ENCODE peak calls at places on chromosomes 12 and 14, in seven cellular contexts. One of them, this sample, is unnamed. For H3K4me1, the result is how much of the 10 kb centered on the place peaks cover.

GRCh38 chr14:90276627-90277367 is 20.4 kb downstream of the PSMC1 start:
- DNase-seq in testis: peak
- DNase-seq in H1: no peak
- DNase-seq in SJSA1: peak
- DNase-seq in cardiac muscle cell: peak
- DNase-seq in A549: no peak
- DNase-seq in ovary: no peak
- DNase-seq in this sample: no peak

GRCh38 chr12:105288311-105288996 is 42.0 kb upstream of the C12orf75 start:
- DNase-seq in ovary: no peak
- DNase-seq in cardiac muscle cell: no peak
- DNase-seq in SJSA1: no peak
- DNase-seq in A549: no peak
- DNase-seq in testis: no peak
- DNase-seq in H1: no peak
- DNase-seq in this sample: no peak

GRCh38 chr14:106317593-106317992 is 791.2 kb downstream of the TMEM121 start:
- DNase-seq in cardiac muscle cell: no peak
- DNase-seq in SJSA1: no peak
- DNase-seq in testis: no peak
- DNase-seq in A549: no peak
- DNase-seq in H1: no peak
- DNase-seq in ovary: no peak
- DNase-seq in this sample: no peak

GRCh38 chr12:10119072-10119471 is 10.9 kb downstream of the CLEC7A start:
- DNase-seq in testis: no peak
- DNase-seq in cardiac muscle cell: no peak
- DNase-seq in ovary: no peak
- DNase-seq in SJSA1: no peak
- DNase-seq in H1: no peak
- DNase-seq in A549: no peak
- DNase-seq in this sample: no peak

GRCh38 chr14:104880584-104881210 is 15.6 kb downstream of the CEP170B start:
- DNase-seq in ovary: no peak
- DNase-seq in A549: no peak
- DNase-seq in cardiac muscle cell: no peak
- DNase-seq in SJSA1: no peak
- DNase-seq in testis: no peak
- DNase-seq in H1: no peak
- DNase-seq in this sample: no peak

GRCh38 chr12:9745191-9745590 is 12.3 kb upstream of the CLECL1 start:
- DNase-seq in cardiac muscle cell: no peak
- DNase-seq in SJSA1: no peak
- DNase-seq in A549: no peak
- DNase-seq in testis: no peak
- DNase-seq in H1: no peak
- DNase-seq in ovary: no peak
- DNase-seq in this sample: no peak

GRCh38 chr14:103189481-103190470 is 66.5 kb downstream of the TNFAIP2 start:
- DNase-seq in A549: no peak
- DNase-seq in SJSA1: no peak
- DNase-seq in H1: no peak
- DNase-seq in testis: peak
- DNase-seq in cardiac muscle cell: no peak
- DNase-seq in ovary: no peak
- DNase-seq in this sample: no peak

GRCh38 chr12:83265798-83266197 is 579.1 kb downstream of the TMTC2 start:
- DNase-seq in testis: no peak
- DNase-seq in A549: no peak
- DNase-seq in ovary: no peak
- DNase-seq in SJSA1: no peak
- DNase-seq in H1: no peak
- DNase-seq in cardiac muscle cell: no peak
- DNase-seq in this sample: no peak

GRCh38 chr14:53149656-53150319 is 3.3 kb downstream of the DDHD1 start:
- DNase-seq in ovary: no peak
- DNase-seq in H1: no peak
- DNase-seq in testis: no peak
- DNase-seq in SJSA1: no peak
- DNase-seq in cardiac muscle cell: no peak
- DNase-seq in A549: no peak
- DNase-seq in this sample: no peak

GRCh38 chr14:63891148-63891964 is 38.6 kb downstream of the SYNE2 start:
- DNase-seq in SJSA1: no peak
- DNase-seq in ovary: peak
- DNase-seq in H1: peak
- DNase-seq in cardiac muscle cell: peak
- DNase-seq in A549: no peak
- DNase-seq in testis: peak
- DNase-seq in this sample: no peak
- H3K4me1 ChIP-seq in SJSA1: under half
- H3K4me1 ChIP-seq in ovary: under half
- H3K4me1 ChIP-seq in H1: under half
- H3K4me1 ChIP-seq in cardiac muscle cell: under half
- H3K4me1 ChIP-seq in A549: under half
- H3K4me1 ChIP-seq in testis: half or more
- H3K4me1 ChIP-seq in this sample: under half

GRCh38 chr12:565161-565560 is 98.1 kb downstream of the NINJ2 start:
- DNase-seq in ovary: no peak
- DNase-seq in H1: no peak
- DNase-seq in A549: no peak
- DNase-seq in testis: no peak
- DNase-seq in SJSA1: no peak
- DNase-seq in cardiac muscle cell: no peak
- DNase-seq in this sample: no peak

GRCh38 chr12:561908-562593 is 101.2 kb downstream of the NINJ2 start:
- DNase-seq in H1: no peak
- DNase-seq in cardiac muscle cell: no peak
- DNase-seq in A549: no peak
- DNase-seq in SJSA1: no peak
- DNase-seq in ovary: no peak
- DNase-seq in testis: peak
- DNase-seq in this sample: no peak

GRCh38 chr12:562634-563033 is 100.6 kb downstream of the NINJ2 start:
- DNase-seq in ovary: no peak
- DNase-seq in SJSA1: no peak
- DNase-seq in cardiac muscle cell: no peak
- DNase-seq in testis: no peak
- DNase-seq in H1: no peak
- DNase-seq in A549: no peak
- DNase-seq in this sample: peak

GRCh38 chr12:563899-564298 is 99.3 kb downstream of the NINJ2 start:
- DNase-seq in testis: no peak
- DNase-seq in H1: no peak
- DNase-seq in ovary: no peak
- DNase-seq in A549: no peak
- DNase-seq in SJSA1: no peak
- DNase-seq in cardiac muscle cell: no peak
- DNase-seq in this sample: peak

GRCh38 chr12:563250-563781 is 99.9 kb downstream of the NINJ2 start:
- DNase-seq in cardiac muscle cell: no peak
- DNase-seq in testis: no peak
- DNase-seq in A549: no peak
- DNase-seq in H1: no peak
- DNase-seq in SJSA1: no peak
- DNase-seq in ovary: no peak
- DNase-seq in this sample: peak
- H3K4me1 ChIP-seq in cardiac muscle cell: under half
- H3K4me1 ChIP-seq in testis: under half
- H3K4me1 ChIP-seq in A549: under half
- H3K4me1 ChIP-seq in H1: under half
- H3K4me1 ChIP-seq in SJSA1: under half
- H3K4me1 ChIP-seq in ovary: under half
- H3K4me1 ChIP-seq in this sample: half or more

DNA sequence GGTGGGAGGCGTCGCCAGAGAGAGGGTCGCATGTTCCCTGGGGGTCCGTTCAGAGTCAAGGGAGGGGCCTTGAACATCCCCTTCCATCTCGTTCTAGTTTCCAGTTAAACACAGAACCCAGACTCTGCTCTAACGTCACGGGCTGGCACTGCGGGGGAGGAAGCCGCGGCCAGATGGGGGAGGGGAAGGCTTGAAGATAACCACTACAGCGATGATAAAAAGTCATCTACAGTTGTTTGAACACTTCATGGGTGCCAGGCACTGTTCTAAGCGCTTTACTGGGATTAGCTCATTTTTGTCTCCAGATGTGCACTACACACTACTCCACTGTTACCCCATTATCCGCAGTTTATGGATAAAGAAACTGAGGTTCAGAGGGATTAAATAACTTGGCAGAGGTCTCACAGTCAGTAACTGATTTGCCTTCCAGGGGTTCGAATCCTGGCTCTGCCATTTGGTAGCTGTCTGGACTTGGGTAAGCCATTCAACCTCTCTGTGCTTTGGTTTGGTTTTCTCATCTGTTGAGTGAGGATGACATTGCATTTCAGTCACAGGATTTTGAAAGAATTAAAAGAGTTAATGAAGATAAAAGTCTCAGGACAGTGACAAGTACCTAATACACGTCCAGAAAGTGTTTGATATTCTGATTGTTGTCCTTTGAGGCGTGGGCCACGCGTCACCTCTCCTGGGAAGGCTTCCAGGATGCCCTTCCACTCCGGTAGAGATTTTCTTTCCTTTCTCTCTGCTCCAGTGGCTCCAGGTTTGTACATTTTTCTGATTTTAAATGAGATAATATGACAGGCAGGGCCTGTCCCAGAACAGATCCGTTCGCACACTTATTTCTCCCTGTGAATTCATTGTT is 798 bp upstream of the RASAL1 start:
- DNase-seq in ovary: no peak
- DNase-seq in testis: peak
- DNase-seq in A549: no peak
- DNase-seq in SJSA1: no peak
- DNase-seq in H1: no peak
- DNase-seq in cardiac muscle cell: peak
- DNase-seq in this sample: peak
- H3K4me1 ChIP-seq in ovary: under half
- H3K4me1 ChIP-seq in testis: under half
- H3K4me1 ChIP-seq in A549: under half
- H3K4me1 ChIP-seq in SJSA1: under half
- H3K4me1 ChIP-seq in H1: under half
- H3K4me1 ChIP-seq in cardiac muscle cell: under half
- H3K4me1 ChIP-seq in this sample: under half

DNA sequence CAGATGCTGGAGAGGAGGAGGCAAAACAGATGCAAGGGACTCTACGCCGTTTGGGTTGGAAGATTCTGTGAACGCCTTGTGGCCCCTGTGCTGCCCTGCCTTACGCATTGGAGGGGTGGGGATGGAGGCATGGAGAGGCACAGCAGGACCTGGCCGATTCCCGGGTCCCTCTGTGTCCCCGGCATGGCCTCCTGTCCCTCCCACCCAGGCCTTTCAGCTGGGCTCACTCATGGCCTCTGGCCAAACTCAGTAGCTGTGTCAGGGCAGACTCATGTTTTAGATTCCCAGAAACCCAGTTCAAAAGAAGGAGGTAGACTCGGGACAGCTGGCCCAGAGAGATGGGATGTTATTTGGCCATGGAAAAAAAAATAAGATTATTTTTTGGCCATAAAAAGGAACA is 40.1 kb downstream of the TESC start:
- DNase-seq in ovary: peak
- DNase-seq in A549: no peak
- DNase-seq in cardiac muscle cell: no peak
- DNase-seq in testis: no peak
- DNase-seq in H1: no peak
- DNase-seq in SJSA1: no peak
- DNase-seq in this sample: no peak
- H3K4me1 ChIP-seq in ovary: under half
- H3K4me1 ChIP-seq in A549: under half
- H3K4me1 ChIP-seq in cardiac muscle cell: under half
- H3K4me1 ChIP-seq in testis: under half
- H3K4me1 ChIP-seq in H1: under half
- H3K4me1 ChIP-seq in SJSA1: under half
- H3K4me1 ChIP-seq in this sample: under half

DNA sequence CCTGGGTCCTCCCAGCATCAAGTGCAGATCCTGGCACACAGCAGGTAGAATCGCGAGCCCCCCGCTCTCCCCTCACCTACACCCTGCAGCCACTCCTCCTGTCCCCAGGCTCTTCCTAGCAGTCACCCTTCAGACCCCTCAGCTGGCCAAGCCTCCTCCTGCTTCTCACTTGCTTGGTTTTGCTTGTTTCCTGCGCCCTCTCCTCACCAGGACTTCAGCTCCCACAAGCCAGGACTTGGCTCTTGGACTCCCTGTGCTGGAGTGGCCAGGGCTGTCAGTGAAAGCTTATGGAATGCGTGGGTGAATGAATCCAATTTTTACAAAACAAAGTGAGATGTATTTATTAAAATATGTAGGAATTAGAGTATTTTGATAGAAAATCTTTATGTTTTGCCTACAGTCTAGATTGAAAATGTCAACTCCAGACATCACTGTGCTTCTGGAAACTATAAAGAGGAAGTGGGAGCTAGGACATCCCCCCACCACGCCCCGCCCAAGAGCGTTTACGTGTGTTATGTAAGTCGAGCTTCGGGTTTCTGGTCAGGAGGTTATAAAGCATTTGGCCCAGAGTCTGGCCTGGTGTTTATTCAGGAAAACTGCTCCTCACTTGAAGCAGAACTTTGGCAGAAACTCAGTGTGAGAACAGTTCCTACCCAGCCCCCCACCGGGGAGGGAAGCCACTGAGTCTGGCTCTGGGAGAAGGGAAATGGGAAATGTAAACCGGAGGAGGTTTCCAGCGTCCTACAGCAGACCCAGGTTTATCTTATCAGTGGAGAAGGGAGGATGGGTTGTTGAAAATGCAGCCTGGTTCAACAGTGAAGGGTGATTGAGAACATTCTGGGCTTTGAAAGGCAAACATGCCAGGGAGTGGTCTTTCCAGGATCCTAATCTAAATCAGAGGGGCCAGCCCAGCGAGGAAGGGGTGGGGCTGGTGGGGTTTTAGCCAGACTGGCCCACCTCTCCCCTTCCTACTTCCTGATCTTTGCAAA is 8.8 kb downstream of the ALDH2 start:
- DNase-seq in SJSA1: no peak
- DNase-seq in cardiac muscle cell: peak
- DNase-seq in A549: no peak
- DNase-seq in testis: peak
- DNase-seq in H1: no peak
- DNase-seq in ovary: peak
- DNase-seq in this sample: no peak
- H3K4me1 ChIP-seq in SJSA1: under half
- H3K4me1 ChIP-seq in cardiac muscle cell: under half
- H3K4me1 ChIP-seq in A549: half or more
- H3K4me1 ChIP-seq in testis: under half
- H3K4me1 ChIP-seq in H1: under half
- H3K4me1 ChIP-seq in ovary: under half
- H3K4me1 ChIP-seq in this sample: under half

DNA sequence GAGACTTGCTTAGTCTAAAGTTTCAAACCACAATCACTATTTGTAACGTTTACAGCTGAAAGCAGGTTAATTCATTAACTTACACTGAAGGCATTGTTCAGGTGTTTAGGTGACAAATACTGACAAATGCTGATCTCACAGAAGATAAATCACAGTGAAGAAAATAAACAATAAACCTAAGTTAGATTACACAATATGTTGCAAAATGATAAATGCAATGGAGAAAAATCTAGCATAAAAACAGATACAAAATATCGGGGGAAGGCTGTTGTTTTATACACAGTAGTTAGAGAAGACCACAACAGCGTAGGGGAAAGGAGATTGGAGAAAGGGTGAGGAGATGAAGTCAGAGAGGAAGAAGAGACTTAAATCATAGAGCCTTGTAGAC is 3.0 kb downstream of the SCAF11 start:
- DNase-seq in cardiac muscle cell: no peak
- DNase-seq in H1: no peak
- DNase-seq in SJSA1: no peak
- DNase-seq in A549: no peak
- DNase-seq in ovary: no peak
- DNase-seq in testis: no peak
- DNase-seq in this sample: no peak
- H3K4me1 ChIP-seq in cardiac muscle cell: under half
- H3K4me1 ChIP-seq in H1: under half
- H3K4me1 ChIP-seq in SJSA1: under half
- H3K4me1 ChIP-seq in A549: under half
- H3K4me1 ChIP-seq in ovary: under half
- H3K4me1 ChIP-seq in testis: under half
- H3K4me1 ChIP-seq in this sample: under half